ENCODE peak calls at places on chromosomes 6 and 20, in nine cellular contexts. V, E, R, K, O, C, W, B and L are unnamed samples.

GRCh38 chr6:153063936-153064335 is 61.4 kb upstream of the MTRF1L start:
- DNase-seq in O (no peak), E (no peak), K (no peak), B (no peak), C (no peak), V (no peak), W (no peak), R (no peak), L (no peak)

GRCh38 chr6:161889324-161889723 is 615.5 kb upstream of the AGPAT4 start:
- DNase-seq in C (no peak), K (no peak), R (no peak), W (no peak), B (no peak), E (no peak), O (no peak), V (no peak), L (no peak)

GRCh38 chr6:163186527-163186926 is 228.0 kb upstream of the QKI start:
- DNase-seq in V (no peak), W (no peak), K (no peak), R (no peak), E (no peak), C (no peak), B (no peak), O (no peak), L (no peak)

GRCh38 chr20:52192296-52193007 is 873 bp upstream of the ZFP64 start:
- DNase-seq in C (no peak), R (no peak), B (no peak), E (no peak), W (no peak), K (no peak), O (no peak), V (no peak), L (no peak)

GRCh38 chr20:37352611-37352980 is 6.7 kb downstream of the SRC start:
- DNase-seq in V (no peak), R (peak), B (no peak), C (no peak), W (no peak), E (no peak), K (no peak), O (peak), L (no peak)

GRCh38 chr6:144063744-144064401 is 31.5 kb downstream of the SF3B5 start:
- DNase-seq in V (peak), O (peak), W (peak), B (peak), C (peak), E (peak), K (no peak), R (peak), L (peak)

GRCh38 chr20:47244451-47244850 is 112.0 kb downstream of the ZMYND8 start:
- DNase-seq in V (no peak), K (no peak), B (no peak), C (no peak), O (no peak), E (peak), R (no peak), W (no peak), L (no peak)

GRCh38 chr6:22062807-22063408 is 233.9 kb downstream of the PRL start:
- DNase-seq in B (no peak), O (peak), W (no peak), C (no peak), R (no peak), E (no peak), V (no peak), K (no peak), L (peak)

GRCh38 chr6:151286192-151286591 is 46.4 kb downstream of the AKAP12 start:
- DNase-seq in W (no peak), K (no peak), B (no peak), C (no peak), V (no peak), R (no peak), O (no peak), E (no peak), L (no peak)

GRCh38 chr6:82711105-82711829 is 347.6 kb downstream of the TPBG start:
- DNase-seq in O (no peak), W (no peak), B (no peak), C (no peak), E (peak), K (no peak), R (no peak), V (no peak), L (no peak)

GRCh38 chr6:52644246-52644645 is 26.7 kb upstream of the TMEM14A start:
- DNase-seq in R (no peak), B (no peak), W (no peak), C (no peak), K (no peak), V (no peak), E (no peak), O (no peak), L (no peak)

GRCh38 chr6:111920581-111920980 is 47.3 kb upstream of the FYN start:
- DNase-seq in R (no peak), W (no peak), E (no peak), O (no peak), B (no peak), V (no peak), K (no peak), C (no peak), L (no peak)

GRCh38 chr20:1163105-1163504 is 21.7 kb downstream of the TMEM74B start:
- DNase-seq in O (no peak), W (no peak), E (no peak), C (no peak), B (no peak), K (no peak), V (no peak), R (peak), L (no peak)

GRCh38 chr6:100573169-100573568 is 108.4 kb upstream of the SIM1 start:
- DNase-seq in K (no peak), R (no peak), C (no peak), O (no peak), W (no peak), B (no peak), E (peak), V (no peak), L (no peak)

GRCh38 chr6:85111481-85112001 is 338.3 kb upstream of the NT5E start:
- DNase-seq in O (no peak), W (peak), C (peak), E (no peak), R (no peak), V (no peak), B (no peak), K (no peak), L (no peak)

GRCh38 chr6:47161176-47161687 is 119.1 kb upstream of the ADGRF1 start:
- DNase-seq in O (no peak), C (no peak), W (no peak), K (no peak), B (no peak), E (peak), R (no peak), V (no peak), L (no peak)

GRCh38 chr6:30135147-30135546 is 793 bp upstream of the TRIM40 start:
- DNase-seq in C (no peak), O (no peak), V (no peak), W (no peak), K (no peak), B (no peak), E (no peak), R (no peak), L (no peak)

GRCh38 chr20:32031007-32031958 is 20.8 kb upstream of the HCK start:
- DNase-seq in R (peak), B (peak), C (peak), W (peak), V (peak), O (peak), E (peak), K (peak), L (peak)

DNA sequence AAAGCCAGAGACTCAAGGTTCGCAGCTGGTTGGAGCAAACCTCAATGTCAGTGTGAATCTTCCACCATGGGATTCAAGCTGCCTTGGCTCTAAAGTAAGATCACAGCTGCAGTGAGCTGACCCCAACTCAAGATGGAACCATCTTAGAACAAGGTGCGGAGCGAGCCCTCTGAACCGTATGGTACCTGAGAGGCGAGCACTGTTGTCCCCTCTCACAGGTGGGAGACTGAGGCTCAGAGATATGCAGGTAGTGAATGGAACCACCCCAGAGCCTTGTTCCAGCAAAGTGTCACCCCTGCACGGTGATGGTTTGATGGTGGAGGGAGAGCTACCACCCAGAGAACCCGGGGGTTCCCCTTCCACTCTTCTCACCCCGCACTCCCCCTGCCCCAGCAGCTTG is 52.5 kb downstream of the BMP7 start:
- DNase-seq in C (no peak), W (no peak), O (no peak), K (no peak), E (no peak), R (no peak), V (no peak), B (no peak), L (no peak)
- TF ChIP-seq CTCF in C (no peak), W (no peak), O (no peak), K (no peak), E (no peak), R (no peak), V (no peak), B (no peak), L (no peak)

GRCh38 chr6:23330632-23331031 is 761.3 kb downstream of the HDGFL1 start:
- DNase-seq in E (no peak), R (no peak), B (no peak), C (no peak), O (no peak), K (no peak), W (no peak), V (no peak), L (no peak)
- TF ChIP-seq CTCF in E (no peak), R (no peak), B (no peak), C (no peak), O (no peak), K (no peak), W (no peak), V (no peak), L (no peak)

GRCh38 chr6:56043076-56043475 is 167.7 kb upstream of the BMP5 start:
- DNase-seq in C (no peak), K (no peak), W (no peak), V (no peak), R (no peak), E (no peak), O (no peak), B (no peak), L (no peak)
- TF ChIP-seq CTCF in C (no peak), K (no peak), W (no peak), V (no peak), R (no peak), E (no peak), O (no peak), B (no peak), L (no peak)

GRCh38 chr20:60255866-60256265 is 297.6 kb downstream of the CDH26 start:
- DNase-seq in B (no peak), K (no peak), O (no peak), V (no peak), W (no peak), R (no peak), C (no peak), E (no peak), L (no peak)

GRCh38 chr20:60257671-60258070 is 299.4 kb downstream of the CDH26 start:
- DNase-seq in B (no peak), R (no peak), C (no peak), K (no peak), E (no peak), V (no peak), W (no peak), O (no peak), L (no peak)

GRCh38 chr20:60258255-60258863 is 300.1 kb downstream of the CDH26 start:
- DNase-seq in W (no peak), C (no peak), K (no peak), R (no peak), B (no peak), E (no peak), V (no peak), O (no peak), L (no peak)

GRCh38 chr20:60255426-60255825 is 297.2 kb downstream of the CDH26 start:
- DNase-seq in C (no peak), V (no peak), W (no peak), K (no peak), B (no peak), O (no peak), R (no peak), E (no peak), L (no peak)

DNA sequence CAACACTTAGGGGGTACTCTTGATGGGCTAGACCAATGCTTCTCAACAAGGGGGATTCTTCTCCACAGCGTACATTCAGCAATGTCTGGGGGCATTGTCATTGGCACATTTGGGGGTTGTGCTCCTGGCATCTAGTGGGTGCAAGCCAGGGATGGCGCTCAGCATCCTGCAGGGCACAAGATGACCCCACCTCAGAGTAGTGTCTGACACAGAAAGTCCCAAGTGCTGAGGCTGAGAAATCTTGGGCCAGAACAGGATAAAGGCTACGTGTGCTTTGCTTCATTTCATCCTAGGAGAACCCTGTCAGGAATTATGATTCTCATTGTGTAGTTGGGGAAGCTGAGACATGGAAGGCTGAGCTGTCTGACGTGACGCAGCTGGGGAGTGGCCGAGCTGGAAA is 298.6 kb downstream of the CDH26 start:
- DNase-seq in W (no peak), K (no peak), O (no peak), V (no peak), R (no peak), B (no peak), C (no peak), E (no peak), L (no peak)
- TF ChIP-seq CTCF in W (no peak), K (no peak), O (no peak), V (no peak), R (no peak), B (no peak), C (no peak), E (no peak), L (no peak)

DNA sequence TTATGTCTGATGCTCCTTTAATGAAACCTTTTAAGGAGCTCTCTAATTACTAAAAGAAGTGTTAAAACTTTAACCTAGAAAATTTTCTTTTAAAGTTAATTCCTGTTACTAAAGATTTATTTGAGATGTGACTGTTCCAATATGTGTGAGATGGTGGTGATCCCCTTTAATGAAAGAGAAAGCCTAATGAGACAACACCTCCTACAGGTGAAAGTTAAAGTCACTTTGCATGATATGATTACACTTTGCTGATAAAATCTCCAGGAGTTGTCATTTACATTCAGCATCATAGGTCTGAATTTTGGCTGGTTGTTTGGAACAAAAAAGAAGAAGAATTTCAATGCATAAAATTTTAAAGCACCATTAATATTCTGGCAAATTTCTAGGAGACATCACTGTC is 307.4 kb downstream of the TRDN start:
- DNase-seq in W (no peak), C (no peak), V (no peak), E (no peak), R (no peak), B (no peak), K (no peak), O (no peak), L (no peak)
- TF ChIP-seq CTCF in W (no peak), C (no peak), V (no peak), E (no peak), R (no peak), B (no peak), K (no peak), O (no peak), L (no peak)

GRCh38 chr20:39245685-39246311 is 283.7 kb downstream of the DHX35 start:
- DNase-seq in R (no peak), O (no peak), C (no peak), K (no peak), V (no peak), E (no peak), W (no peak), B (no peak), L (no peak)
- TF ChIP-seq CTCF in R (no peak), O (no peak), C (no peak), K (no peak), V (no peak), E (no peak), W (no peak), B (no peak), L (no peak)

GRCh38 chr20:17571153-17571527 is 1.3 kb downstream of the DSTN start:
- DNase-seq in V (no peak), O (no peak), K (no peak), W (no peak), R (no peak), C (no peak), E (peak), B (no peak), L (no peak)

GRCh38 chr20:17571967-17572638 is 2.2 kb downstream of the DSTN start:
- DNase-seq in V (no peak), R (no peak), K (no peak), O (no peak), E (no peak), B (no peak), W (no peak), C (no peak), L (no peak)

GRCh38 chr20:17569616-17570346 is at the start of gene DSTN:
- DNase-seq in W (peak), R (peak), B (peak), V (peak), C (peak), E (peak), K (peak), O (peak), L (peak)

GRCh38 chr20:17568972-17569471 is 853 bp upstream of the DSTN start:
- DNase-seq in V (no peak), E (peak), K (peak), B (peak), O (peak), C (peak), R (peak), W (peak), L (no peak)

DNA sequence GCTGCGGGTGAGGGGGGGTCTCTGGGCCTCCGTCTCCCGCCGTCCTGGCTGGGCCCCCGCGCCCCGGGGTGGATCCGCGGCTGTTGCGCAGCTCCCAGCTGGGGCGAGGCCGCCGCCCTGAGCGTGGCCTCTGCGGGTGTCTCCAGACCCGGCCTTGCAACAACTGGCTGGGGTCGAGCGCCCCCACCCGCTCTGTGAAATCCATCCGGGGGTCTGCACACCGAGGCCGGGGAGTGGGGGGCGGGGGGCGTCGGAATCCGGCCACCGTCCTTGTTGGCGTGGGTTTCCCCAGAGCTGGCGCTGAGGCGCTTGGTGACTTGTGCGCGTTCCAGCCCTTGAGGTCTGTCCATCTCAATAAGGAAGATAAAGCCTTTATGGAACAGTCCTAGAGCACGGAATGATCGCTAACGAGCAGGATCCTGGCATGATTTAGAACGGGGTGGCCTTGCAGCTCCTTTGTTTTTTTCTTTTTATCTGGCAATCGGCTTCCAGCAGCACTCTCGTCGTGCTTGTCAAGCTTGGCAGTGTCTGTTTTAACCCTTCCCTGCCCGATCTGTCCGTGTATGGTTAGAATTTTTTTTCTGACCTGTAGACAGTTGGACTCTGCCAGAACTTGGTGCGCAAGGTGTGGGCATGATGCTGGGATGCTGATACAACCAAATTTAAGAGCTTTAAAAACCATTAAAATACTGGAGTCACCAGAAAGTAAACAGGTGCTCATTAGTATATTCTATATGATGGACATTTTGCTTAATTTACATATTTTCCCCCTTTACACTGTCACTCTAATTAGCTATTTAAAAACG is 675 bp downstream of the DSTN start:
- DNase-seq in K (no peak), W (peak), E (peak), B (peak), V (peak), R (peak), C (peak), O (no peak), L (no peak)
- TF ChIP-seq CTCF in K (no peak), W (peak), E (peak), B (no peak), V (no peak), R (no peak), C (no peak), O (no peak), L (no peak)

DNA sequence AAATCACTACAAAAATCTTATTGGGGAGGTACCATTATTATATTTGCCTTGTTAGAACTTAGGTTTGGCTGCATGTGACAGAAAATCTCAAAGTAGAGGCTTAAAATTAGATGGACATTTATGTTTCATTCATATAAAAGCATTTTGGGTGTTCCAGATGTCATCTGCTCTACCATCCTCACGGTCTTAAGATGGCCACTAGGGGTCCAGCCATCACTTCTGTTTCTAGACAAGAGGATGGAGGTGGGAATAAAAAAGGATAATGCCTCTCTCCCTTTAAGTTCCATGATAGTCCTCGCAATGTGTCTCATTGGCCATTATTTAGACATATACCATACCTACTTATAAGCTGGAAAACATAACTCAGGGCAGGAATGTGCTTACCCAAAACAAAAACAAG is 929.5 kb downstream of the KIF16B start:
- DNase-seq in B (no peak), R (no peak), O (no peak), K (no peak), W (no peak), E (no peak), C (no peak), V (no peak), L (no peak)
- TF ChIP-seq CTCF in B (peak), R (no peak), O (no peak), K (peak), W (no peak), E (peak), C (no peak), V (no peak), L (no peak)